ENCODE peak calls at places on chromosome 6, in ten cellular contexts. I is A549, R is suprapubic skin, Q is heart right ventricle, J is trophoblast cell, N is A673, X is sigmoid colon, F is stomach, K is astrocyte, B is lung. A is an unnamed sample.

GRCh38 chr6:2854394-2854982 is 12.8 kb upstream of the SERPINB1 start:
- DNase-seq in K (no peak), X (no peak), J (peak; percentile 49), R (no peak), B (no peak), F (no peak), N (no peak), Q (no peak), I (no peak), A (no peak)

GRCh38 chr6:158143700-158144099 is 24.4 kb downstream of the SERAC1 start:
- DNase-seq in R (no peak), Q (no peak), I (no peak), F (no peak), N (peak; percentile 40), B (no peak), J (no peak), K (no peak), X (no peak), A (no peak)

GRCh38 chr6:6580225-6580870 is 8.2 kb upstream of the LY86 start:
- DNase-seq in B (no peak), F (no peak), N (no peak), J (no peak), I (no peak), K (no peak), R (no peak), X (no peak), Q (no peak), A (no peak)

GRCh38 chr6:57182017-57182432 is 9.9 kb downstream of the BAG2 start:
- DNase-seq in X (no peak), B (no peak), R (no peak), Q (no peak), I (no peak), N (no peak), J (no peak), F (no peak), K (no peak), A (no peak)

GRCh38 chr6:19892250-19892649 is 55.1 kb downstream of the ID4 start:
- DNase-seq in K (no peak), N (no peak), J (peak; percentile 97), Q (no peak), R (peak; percentile 84), F (peak; percentile 41), B (peak; percentile 68), I (no peak), X (no peak), A (peak; percentile 97)

GRCh38 chr6:132198040-132198439 is 203.2 kb downstream of the MOXD1 start:
- DNase-seq in X (no peak), K (peak; percentile 46), R (no peak), N (no peak), Q (no peak), I (no peak), F (no peak), J (no peak), B (no peak), A (no peak)

GRCh38 chr6:1614448-1614766 is 4.7 kb downstream of the FOXC1 start:
- DNase-seq in R (peak; percentile 60), Q (no peak), X (no peak), B (no peak), F (no peak), I (no peak), K (no peak), N (no peak), J (no peak), A (no peak)

GRCh38 chr6:35719830-35720733 is 16.8 kb upstream of the ARMC12 start:
- DNase-seq in K (no peak), B (no peak), I (no peak), Q (peak; percentile 52), R (peak; percentile 73), J (peak; percentile 21), N (peak; percentile 32), X (peak; percentile 79), F (no peak), A (no peak)

GRCh38 chr6:2743280-2744205 is 7.2 kb downstream of the MYLK4 start:
- DNase-seq in N (no peak), X (no peak), B (no peak), I (no peak), Q (no peak), F (no peak), K (no peak), R (no peak), J (peak; percentile 68), A (no peak)

GRCh38 chr6:154292855-154293519 is 63.6 kb downstream of the IPCEF1 start:
- DNase-seq in R (no peak), N (peak; percentile 42), J (peak; percentile 55), B (no peak), X (no peak), I (peak; percentile 42), K (peak; percentile 77), F (no peak), Q (no peak), A (no peak)

GRCh38 chr6:3801960-3802359 is 47.2 kb upstream of the FAM50B start:
- DNase-seq in N (no peak), F (no peak), J (no peak), K (no peak), I (no peak), Q (no peak), X (no peak), R (no peak), B (no peak), A (no peak)

GRCh38 chr6:37311666-37312473 is 41.9 kb upstream of the RNF8 start:
- DNase-seq in R (no peak), I (no peak), B (no peak), X (no peak), F (no peak), N (no peak), Q (no peak), K (peak; percentile 66), J (no peak), A (no peak)

GRCh38 chr6:48570656-48571055 is 459.7 kb upstream of the PTCHD4 start:
- DNase-seq in N (no peak), R (no peak), B (no peak), F (no peak), X (no peak), I (no peak), K (no peak), Q (no peak), J (no peak), A (no peak)

GRCh38 chr6:149468179-149468578 is 16.6 kb downstream of the ZC3H12D start:
- DNase-seq in R (no peak), I (no peak), K (no peak), J (no peak), B (no peak), Q (no peak), N (no peak), F (no peak), X (no peak), A (no peak)

GRCh38 chr6:149463781-149464180 is 21.0 kb downstream of the ZC3H12D start:
- DNase-seq in I (no peak), B (no peak), K (no peak), X (no peak), Q (no peak), R (no peak), N (no peak), F (no peak), J (no peak), A (no peak)

GRCh38 chr6:149464411-149464810 is 20.4 kb downstream of the ZC3H12D start:
- DNase-seq in N (no peak), R (no peak), I (no peak), K (no peak), B (no peak), J (no peak), F (no peak), X (no peak), Q (no peak), A (no peak)

GRCh38 chr6:149470948-149471347 is 13.9 kb downstream of the ZC3H12D start:
- DNase-seq in N (no peak), I (no peak), K (no peak), J (no peak), F (no peak), B (no peak), R (no peak), X (no peak), Q (no peak), A (no peak)

GRCh38 chr6:149467265-149467664 is 17.5 kb downstream of the ZC3H12D start:
- DNase-seq in I (no peak), B (no peak), K (no peak), N (no peak), R (no peak), J (no peak), X (no peak), F (no peak), Q (no peak), A (no peak)
- H3K4me1 ChIP-seq in I (no peaks in the 10 kb centered on the region), B (peaks cover 5% of the 10 kb centered on the region), K (no peaks in the 10 kb centered on the region), N (no peaks in the 10 kb centered on the region), R (no peaks in the 10 kb centered on the region), J (no peaks in the 10 kb centered on the region), X (peaks cover 17% of the 10 kb centered on the region), F (peaks cover 9% of the 10 kb centered on the region), Q (peaks cover 3% of the 10 kb centered on the region), A (no peaks in the 10 kb centered on the region)

GRCh38 chr6:169961772-169962561 is 210.5 kb downstream of the ERMARD start:
- DNase-seq in I (no peak), N (no peak), J (no peak), X (peak; percentile 75), Q (peak; percentile 40), K (no peak), F (peak; percentile 24), B (no peak), R (peak; percentile 68), A (peak; percentile 92)
- H3K27ac ChIP-seq in I (no peak overlapping the region), N (no peak overlapping the region), J (no peak overlapping the region), X (peak overlapping the region; percentile 65), Q (peak overlapping the region; percentile 50), K (no peak overlapping the region), F (peak overlapping the region; percentile 68), B (no peak overlapping the region), R (no peak overlapping the region), A (peak overlapping the region; percentile 47)

GRCh38 chr6:130132286-130132701 is 90.5 kb downstream of the SAMD3 start:
- DNase-seq in R (no peak), Q (no peak), X (no peak), I (no peak), J (no peak), B (no peak), F (no peak), K (no peak), N (no peak), A (no peak)
- H3K4me1 ChIP-seq in R (no peaks in the 10 kb centered on the region), Q (no peaks in the 10 kb centered on the region), X (no peaks in the 10 kb centered on the region), I (no peaks in the 10 kb centered on the region), J (no peaks in the 10 kb centered on the region), B (no peaks in the 10 kb centered on the region), F (no peaks in the 10 kb centered on the region), K (peaks cover 10% of the 10 kb centered on the region), N (peaks cover 3% of the 10 kb centered on the region), A (no peaks in the 10 kb centered on the region)

GRCh38 chr6:149851461-149851860 is 12.7 kb downstream of the LRP11 start:
- DNase-seq in B (no peak), Q (no peak), K (peak; percentile 36), R (no peak), N (no peak), X (no peak), F (no peak), J (peak; percentile 72), I (no peak), A (peak; percentile 22)
- H3K27ac ChIP-seq in B (no peak overlapping the region), Q (no peak overlapping the region), K (no peak overlapping the region), R (no peak overlapping the region), N (peak overlapping the region; percentile 68), X (no peak overlapping the region), F (no peak overlapping the region), J (no peak overlapping the region), I (peak overlapping the region; percentile 91), A (no peak overlapping the region)

GRCh38 chr6:166650824-166651223 is 23.8 kb upstream of the RPS6KA2 start:
- DNase-seq in J (no peak), I (no peak), N (no peak), R (no peak), B (no peak), X (no peak), F (no peak), Q (no peak), K (no peak), A (no peak)
- H3K4me1 ChIP-seq in J (no peaks in the 10 kb centered on the region), I (no peaks in the 10 kb centered on the region), N (peaks cover 33% of the 10 kb centered on the region), R (no peaks in the 10 kb centered on the region), B (no peaks in the 10 kb centered on the region), X (no peaks in the 10 kb centered on the region), F (no peaks in the 10 kb centered on the region), Q (no peaks in the 10 kb centered on the region), K (no peaks in the 10 kb centered on the region), A (no peaks in the 10 kb centered on the region)

A was measured in vagina.